ENCODE peak calls at places on chromosome 12, in eight cellular contexts. N, W, U, A, S, Z, E and K are unnamed samples.

GRCh38 chr12:9792961-9793617 is 32.4 kb upstream of the CD69 start:
- DNase-seq in N (peak; percentile 66), U (no peak), A (no peak), Z (no peak), W (peak; percentile 21), S (no peak), E (no peak), K (no peak)

GRCh38 chr12:39145175-39145999 is 240.0 kb upstream of the CPNE8 start:
- DNase-seq in A (peak; percentile 3), S (peak; percentile 74), N (no peak), U (no peak), E (no peak), W (no peak), Z (no peak), K (no peak)

GRCh38 chr12:76711241-76711640 is 52.7 kb upstream of the ZDHHC17 start:
- DNase-seq in E (no peak), W (no peak), N (no peak), S (no peak), A (no peak), U (no peak), Z (no peak), K (no peak)

GRCh38 chr12:113129664-113130456 is 5.7 kb downstream of the RASAL1 start:
- DNase-seq in U (no peak), W (no peak), S (no peak), N (no peak), Z (no peak), E (no peak), A (no peak), K (no peak)

GRCh38 chr12:89154743-89155530 is 197.4 kb downstream of the DUSP6 start:
- DNase-seq in E (no peak), N (no peak), U (no peak), S (no peak), Z (no peak), A (no peak), W (no peak), K (no peak)

GRCh38 chr12:57063991-57064725 is 14.2 kb upstream of the MYO1A start:
- DNase-seq in Z (peak; percentile 69), U (no peak), W (no peak), N (no peak), E (no peak), S (no peak), A (no peak), K (no peak)

GRCh38 chr12:22459872-22460490 is 84.4 kb downstream of the C2CD5 start:
- DNase-seq in S (no peak), Z (no peak), U (no peak), A (no peak), N (peak; percentile 24), W (no peak), E (no peak), K (no peak)

GRCh38 chr12:69623970-69624369 is 13.3 kb upstream of the LRRC10 start:
- DNase-seq in Z (no peak), N (no peak), A (no peak), U (no peak), W (no peak), S (peak; percentile 93), E (no peak), K (no peak)

GRCh38 chr12:33988888-33989287 is 33.4 kb upstream of the ALG10 start:
- DNase-seq in A (no peak), W (no peak), N (no peak), Z (no peak), E (no peak), U (no peak), S (no peak), K (no peak)

GRCh38 chr12:132488127-132489077 is 1.5 kb upstream of the FBRSL1 start:
- DNase-seq in N (no peak), Z (no peak), S (peak; percentile 58), E (no peak), W (no peak), A (no peak), U (no peak), K (no peak)

GRCh38 chr12:104567832-104568490 is 111.2 kb downstream of the CHST11 start:
- DNase-seq in Z (no peak), A (no peak), W (no peak), N (no peak), S (no peak), E (no peak), U (no peak), K (no peak)

GRCh38 chr12:104569348-104570173 is 112.8 kb downstream of the CHST11 start:
- DNase-seq in U (no peak), Z (peak; percentile 88), S (no peak), N (no peak), W (no peak), E (no peak), A (no peak), K (no peak)

GRCh38 chr12:104571328-104571727 is 114.6 kb downstream of the CHST11 start:
- DNase-seq in S (no peak), W (no peak), A (no peak), Z (peak; percentile 57), U (no peak), N (no peak), E (no peak), K (no peak)

GRCh38 chr12:104570174-104570907 is 113.6 kb downstream of the CHST11 start:
- DNase-seq in U (no peak), N (no peak), Z (no peak), W (no peak), E (no peak), S (no peak), A (no peak), K (no peak)

DNA sequence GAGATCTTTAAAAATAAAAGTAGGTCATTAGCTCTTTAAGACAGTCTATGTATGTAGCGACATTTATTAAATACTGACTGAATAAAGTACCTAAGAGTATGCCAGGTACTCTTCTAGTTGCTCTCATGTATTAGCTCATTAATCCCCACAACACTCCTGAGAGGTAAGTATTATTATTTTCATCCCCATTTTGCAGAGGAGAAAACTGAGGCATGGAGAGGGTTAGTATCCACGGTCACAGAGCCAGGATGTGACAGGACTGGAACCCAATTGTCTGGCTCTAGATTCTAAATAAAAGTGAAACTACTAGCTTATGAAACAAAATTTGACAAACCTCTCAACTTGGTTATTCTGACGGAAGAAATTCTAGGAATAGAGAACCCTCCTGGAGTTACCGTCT is 112.1 kb downstream of the CHST11 start:
- DNase-seq in Z (no peak), S (no peak), E (no peak), W (no peak), A (no peak), U (no peak), N (no peak), K (no peak)
- TF ChIP-seq CTCF in Z (no peak), S (no peak), E (no peak), W (no peak), A (no peak), U (no peak), N (no peak), K (no peak)

GRCh38 chr12:62873826-62874448 is 61.0 kb downstream of the PPM1H start:
- DNase-seq in N (no peak), S (no peak), E (no peak), Z (no peak), U (no peak), W (no peak), A (no peak), K (no peak)

GRCh38 chr12:62879691-62880090 is 55.3 kb downstream of the PPM1H start:
- DNase-seq in W (no peak), A (no peak), S (no peak), N (no peak), U (no peak), E (no peak), Z (no peak), K (no peak)

GRCh38 chr12:62878211-62878610 is 56.7 kb downstream of the PPM1H start:
- DNase-seq in S (no peak), U (no peak), W (no peak), Z (no peak), E (no peak), A (no peak), N (no peak), K (no peak)

GRCh38 chr12:62873116-62873825 is 61.7 kb downstream of the PPM1H start:
- DNase-seq in E (no peak), W (no peak), A (peak; percentile 56), U (no peak), S (no peak), N (no peak), Z (no peak), K (no peak)

DNA sequence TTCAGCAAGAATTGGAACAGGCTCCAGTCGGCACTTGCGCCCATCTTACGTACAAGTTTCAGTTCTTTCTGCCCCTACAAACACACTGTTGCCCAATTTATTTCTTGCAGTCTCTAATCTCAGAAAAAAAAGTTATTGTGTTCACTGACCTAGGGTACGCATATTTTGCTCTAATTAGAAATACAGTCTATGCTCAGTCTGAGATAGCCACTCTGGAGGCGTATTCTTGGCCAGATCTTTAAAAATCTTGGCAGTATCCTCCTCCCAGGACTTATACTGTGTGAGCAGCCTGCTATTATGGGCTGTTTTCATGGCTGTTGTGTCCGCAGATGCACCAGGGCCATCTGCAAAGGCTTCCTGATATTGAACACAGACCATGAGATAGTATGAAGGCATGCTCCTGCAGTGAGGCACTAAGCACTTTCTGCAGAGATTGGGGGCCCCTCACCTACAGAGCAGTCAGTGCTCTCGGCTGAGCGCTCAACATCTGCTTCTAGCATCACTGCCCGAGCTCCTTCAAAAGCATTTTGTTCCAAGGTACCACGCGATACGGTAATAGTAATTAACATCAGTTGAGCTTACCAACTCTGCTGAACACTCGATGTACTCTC is 57.9 kb downstream of the PPM1H start:
- DNase-seq in S (no peak), E (no peak), W (no peak), N (no peak), A (no peak), U (no peak), Z (no peak), K (no peak)
- H3K4me3 ChIP-seq in S (no peak overlapping the region), E (no peak overlapping the region), W (no peak overlapping the region), N (no peak overlapping the region), A (no peak overlapping the region), U (no peak overlapping the region), Z (no peak overlapping the region), K (no peak overlapping the region)

GRCh38 chr12:67994046-67994445 is 4.8 kb downstream of the IFNG-AS1 start:
- DNase-seq in E (no peak), W (no peak), A (no peak), Z (no peak), U (no peak), S (no peak), N (no peak), K (no peak)
- TF ChIP-seq CTCF in E (no peak), W (no peak), A (no peak), Z (no peak), U (peak; percentile 53), S (no peak), N (no peak), K (no peak)

GRCh38 chr12:106249411-106250135 is 1.8 kb upstream of the CKAP4 start:
- DNase-seq in A (no peak), E (no peak), Z (peak; percentile 53), S (no peak), N (no peak), U (no peak), W (no peak), K (no peak)

GRCh38 chr12:106252056-106252455 is 4.2 kb upstream of the CKAP4 start:
- DNase-seq in E (no peak), A (no peak), U (no peak), Z (no peak), W (no peak), N (no peak), S (no peak), K (no peak)

GRCh38 chr12:106248849-106249371 is 1.1 kb upstream of the CKAP4 start:
- DNase-seq in N (peak; percentile 47), E (no peak), U (no peak), Z (no peak), W (no peak), S (no peak), A (no peak), K (no peak)

GRCh38 chr12:106254724-106255123 is 6.9 kb upstream of the CKAP4 start:
- DNase-seq in N (no peak), W (no peak), U (no peak), S (no peak), Z (no peak), E (no peak), A (no peak), K (no peak)

GRCh38 chr12:106251636-106252035 is 3.8 kb upstream of the CKAP4 start:
- DNase-seq in Z (no peak), U (no peak), A (no peak), E (no peak), N (no peak), S (no peak), W (no peak), K (no peak)
- H3K4me3 ChIP-seq in Z (no peak overlapping the region), U (no peak overlapping the region), A (no peak overlapping the region), E (no peak overlapping the region), N (no peak overlapping the region), S (no peak overlapping the region), W (no peak overlapping the region), K (peak overlapping the region; percentile 13)